ENCODE peak calls at places on chromosomes 7 and 10, in ten cellular contexts. B is spleen, X is uterus, N is IMR-90, J is lung, U is cardiac muscle cell, G is PC-9, K is neuronal stem cell, D is kidney, M is SK-N-SH. F is an unnamed sample. For H3K9me3, the result is how much of the 10 kb centered on the place peaks cover.

GRCh38 chr7:123355576-123356195 is 155.9 kb upstream of the SLC13A1 start:
- DNase-seq in B (no peak), X (no peak), N (no peak), J (no peak), U (no peak), G (no peak), K (no peak), D (no peak), M (no peak), F (no peak)

GRCh38 chr7:155840909-155841308 is 28.6 kb upstream of the SHH start:
- DNase-seq in B (peak), X (no peak), N (no peak), J (no peak), U (no peak), G (no peak), K (no peak), D (no peak), M (no peak), F (no peak)

GRCh38 chr7:135209225-135209834 is 2.0 kb downstream of the WDR91 start:
- DNase-seq in B (no peak), X (no peak), N (no peak), J (no peak), U (no peak), G (no peak), K (no peak), D (no peak), M (no peak), F (no peak)

GRCh38 chr7:111474723-111475418 is 87.4 kb downstream of the IMMP2L start:
- DNase-seq in B (no peak), X (no peak), N (peak), J (no peak), U (no peak), G (no peak), K (no peak), D (no peak), M (no peak), F (no peak)

GRCh38 chr7:119228482-119228881 is 1004.0 kb downstream of the ANKRD7 start:
- DNase-seq in B (no peak), X (no peak), N (no peak), J (no peak), U (no peak), G (no peak), K (no peak), D (no peak), M (no peak), F (no peak)

GRCh38 chr10:15453921-15454320 is 82.8 kb upstream of the FAM171A1 start:
- DNase-seq in B (no peak), X (no peak), N (no peak), J (no peak), U (no peak), G (no peak), K (no peak), D (no peak), M (no peak), F (peak)

GRCh38 chr7:2886900-2887299 is 42.8 kb upstream of the GNA12 start:
- DNase-seq in B (no peak), X (no peak), N (peak), J (peak), U (peak), G (peak), K (peak), D (no peak), M (peak), F (peak)

GRCh38 chr10:62747195-62747594 is 57.3 kb upstream of the ADO start:
- DNase-seq in B (no peak), X (no peak), N (peak), J (no peak), U (no peak), G (no peak), K (no peak), D (no peak), M (no peak), F (no peak)

GRCh38 chr7:77907281-77907680 is 108.7 kb downstream of the PHTF2 start:
- DNase-seq in B (no peak), X (no peak), N (no peak), J (no peak), U (no peak), G (no peak), K (no peak), D (no peak), M (no peak), F (no peak)

GRCh38 chr7:123057926-123058325 is 62.4 kb upstream of the TAS2R16 start:
- DNase-seq in B (no peak), X (no peak), N (no peak), J (no peak), U (no peak), G (no peak), K (no peak), D (no peak), M (no peak), F (no peak)

GRCh38 chr10:79065091-79065551 is 3.6 kb upstream of the ZMIZ1 start:
- DNase-seq in B (peak), X (no peak), N (no peak), J (no peak), U (no peak), G (no peak), K (no peak), D (peak), M (no peak), F (no peak)

GRCh38 chr7:48299580-48300169 is 128.4 kb downstream of the ABCA13 start:
- DNase-seq in B (no peak), X (no peak), N (peak), J (peak), U (peak), G (no peak), K (peak), D (no peak), M (peak), F (peak)

GRCh38 chr10:47095848-47096612 is 184.8 kb downstream of the PTPN20 start:
- DNase-seq in B (no peak), X (no peak), N (no peak), J (no peak), U (no peak), G (no peak), K (no peak), D (no peak), M (no peak), F (no peak)

GRCh38 chr10:61313460-61313859 is 139.7 kb downstream of the TMEM26 start:
- DNase-seq in B (no peak), X (no peak), N (peak), J (no peak), U (no peak), G (no peak), K (no peak), D (no peak), M (no peak), F (no peak)

GRCh38 chr7:66859794-66860645 is 61.0 kb upstream of the TMEM248 start:
- DNase-seq in B (no peak), X (no peak), N (peak), J (no peak), U (peak), G (no peak), K (no peak), D (no peak), M (no peak), F (no peak)

GRCh38 chr7:37916673-37917660 is at the start of gene SFRP4:
- DNase-seq in B (peak), X (peak), N (peak), J (peak), U (peak), G (peak), K (peak), D (peak), M (peak), F (peak)

GRCh38 chr10:60943372-60944158 is 420 bp downstream of the RHOBTB1 start:
- DNase-seq in B (peak), X (peak), N (peak), J (peak), U (peak), G (no peak), K (peak), D (peak), M (peak), F (peak)

GRCh38 chr7:152504816-152505215 is 69.0 kb upstream of the KMT2C start:
- DNase-seq in B (peak), X (no peak), N (no peak), J (no peak), U (no peak), G (no peak), K (no peak), D (peak), M (no peak), F (no peak)

GRCh38 chr10:491667-492424 is 197.6 kb downstream of the DIP2C start:
- DNase-seq in B (peak), X (no peak), N (no peak), J (no peak), U (no peak), G (no peak), K (no peak), D (peak), M (no peak), F (no peak)

GRCh38 chr10:71260622-71261325 is 48.4 kb downstream of the UNC5B start:
- DNase-seq in B (no peak), X (peak), N (peak), J (no peak), U (peak), G (no peak), K (peak), D (peak), M (no peak), F (no peak)

GRCh38 chr10:3499120-3499519 is 285.9 kb downstream of the KLF6 start:
- DNase-seq in B (no peak), X (no peak), N (peak), J (no peak), U (no peak), G (peak), K (no peak), D (no peak), M (no peak), F (no peak)

GRCh38 chr7:47830015-47830414 is 118.3 kb downstream of the PKD1L1 start:
- DNase-seq in B (no peak), X (no peak), N (no peak), J (no peak), U (no peak), G (no peak), K (no peak), D (no peak), M (no peak), F (no peak)

GRCh38 chr10:44955408-44956070 is 4.1 kb upstream of the RASSF4 start:
- DNase-seq in B (peak), X (peak), N (no peak), J (no peak), U (no peak), G (peak), K (no peak), D (no peak), M (no peak), F (no peak)

DNA sequence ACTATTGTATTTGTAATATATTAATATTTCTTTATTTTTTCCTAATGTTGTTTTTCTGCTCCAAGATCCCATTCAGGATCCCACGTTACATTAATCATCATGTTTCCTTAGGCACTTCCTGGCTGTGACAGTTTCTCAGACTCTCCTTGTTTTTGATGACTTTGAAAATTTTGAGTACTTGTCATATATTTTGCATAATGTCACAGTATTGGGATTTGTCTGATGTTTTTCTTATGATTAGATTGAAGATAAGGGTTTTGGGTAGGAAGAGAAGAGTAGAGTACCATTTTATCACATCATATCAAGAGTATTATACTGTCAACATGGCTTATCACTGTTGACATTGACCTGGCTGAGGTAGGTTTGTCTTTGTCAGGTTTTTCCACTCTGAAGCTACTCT is 146.3 kb upstream of the TPK1 start:
- DNase-seq in B (no peak), X (no peak), N (no peak), J (no peak), U (no peak), G (no peak), K (no peak), D (no peak), M (no peak), F (no peak)
- H3K9me3 ChIP-seq in B (under half), X (under half), N (under half), J (under half), U (under half), G (under half), K (under half), D (under half), M (under half), F (under half)

GRCh38 chr7:141361965-141362364 is 189.2 kb upstream of the AGK start:
- DNase-seq in B (no peak), X (no peak), N (no peak), J (no peak), U (no peak), G (no peak), K (no peak), D (no peak), M (peak), F (no peak)
- H3K27ac ChIP-seq in B (no peak), X (no peak), N (no peak), J (no peak), U (peak), G (no peak), K (peak), D (no peak), M (peak), F (no peak)

GRCh38 chr7:53690411-53690810 is 655.0 kb downstream of the POM121L12 start:
- DNase-seq in B (no peak), X (no peak), N (no peak), J (no peak), U (no peak), G (no peak), K (no peak), D (no peak), M (no peak), F (no peak)

GRCh38 chr7:53684693-53685092 is 649.3 kb downstream of the POM121L12 start:
- DNase-seq in B (no peak), X (no peak), N (no peak), J (no peak), U (no peak), G (no peak), K (no peak), D (no peak), M (no peak), F (no peak)
- H3K9me3 ChIP-seq in B (under half), X (under half), N (under half), J (under half), U (under half), G (under half), K (under half), D (under half), M (under half), F (under half)

GRCh38 chr10:67849331-67850011 is 11.5 kb upstream of the DNAJC12 start:
- DNase-seq in B (peak), X (peak), N (peak), J (peak), U (peak), G (peak), K (peak), D (peak), M (peak), F (peak)
- H3K27ac ChIP-seq in B (peak), X (peak), N (peak), J (peak), U (peak), G (peak), K (peak), D (peak), M (peak), F (peak)

GRCh38 chr10:131233611-131234258 is 77.8 kb downstream of the TCERG1L start:
- DNase-seq in B (no peak), X (no peak), N (no peak), J (no peak), U (no peak), G (no peak), K (no peak), D (no peak), M (no peak), F (no peak)
- H3K9me3 ChIP-seq in B (under half), X (under half), N (under half), J (under half), U (under half), G (under half), K (under half), D (under half), M (under half), F (under half)

GRCh38 chr10:27474741-27475140 is 29.4 kb upstream of the RAB18 start:
- DNase-seq in B (no peak), X (no peak), N (peak), J (no peak), U (no peak), G (no peak), K (no peak), D (no peak), M (no peak), F (no peak)
- H3K27ac ChIP-seq in B (no peak), X (no peak), N (no peak), J (no peak), U (no peak), G (no peak), K (no peak), D (no peak), M (no peak), F (no peak)

GRCh38 chr7:260441-261281 is 29.3 kb upstream of the FOXL3 start:
- DNase-seq in B (peak), X (no peak), N (no peak), J (no peak), U (no peak), G (no peak), K (no peak), D (peak), M (no peak), F (no peak)
- H3K9me3 ChIP-seq in B (under half), X (under half), N (under half), J (under half), U (under half), G (under half), K (under half), D (under half), M (under half), F (under half)

GRCh38 chr7:98359395-98359794 is 41.5 kb downstream of the BAIAP2L1 start:
- DNase-seq in B (peak), X (no peak), N (no peak), J (no peak), U (no peak), G (no peak), K (no peak), D (no peak), M (no peak), F (no peak)
- H3K27ac ChIP-seq in B (no peak), X (no peak), N (no peak), J (no peak), U (no peak), G (peak), K (no peak), D (no peak), M (no peak), F (no peak)

GRCh38 chr7:16711730-16712129 is 41.8 kb upstream of the TSPAN13 start:
- DNase-seq in B (no peak), X (no peak), N (no peak), J (no peak), U (no peak), G (no peak), K (no peak), D (no peak), M (no peak), F (no peak)

GRCh38 chr7:16712916-16713315 is 40.6 kb upstream of the TSPAN13 start:
- DNase-seq in B (no peak), X (no peak), N (peak), J (no peak), U (no peak), G (no peak), K (no peak), D (no peak), M (no peak), F (no peak)

GRCh38 chr7:16710641-16711040 is 42.9 kb upstream of the TSPAN13 start:
- DNase-seq in B (no peak), X (no peak), N (no peak), J (no peak), U (no peak), G (no peak), K (no peak), D (no peak), M (no peak), F (no peak)

GRCh38 chr7:16708496-16708895 is 45.1 kb upstream of the TSPAN13 start:
- DNase-seq in B (no peak), X (no peak), N (no peak), J (no peak), U (no peak), G (no peak), K (no peak), D (no peak), M (no peak), F (no peak)

GRCh38 chr7:16708980-16709379 is 44.6 kb upstream of the TSPAN13 start:
- DNase-seq in B (no peak), X (no peak), N (peak), J (no peak), U (no peak), G (peak), K (no peak), D (no peak), M (no peak), F (no peak)
- H3K9me3 ChIP-seq in B (under half), X (under half), N (under half), J (under half), U (under half), G (under half), K (under half), D (under half), M (under half), F (under half)